ENCODE peak calls at places on chromosomes 3 and 15, in eight cellular contexts. One of them, this sample, is unnamed.

GRCh38 chr3:59250600-59250999 is 200.8 kb upstream of the CFAP20DC start:
- DNase-seq in cardiac muscle cell: no peak
- DNase-seq in mesenchymal stem cell: no peak
- DNase-seq in CD8-positive, alpha-beta memory T cell: no peak
- DNase-seq in HCT116: no peak
- DNase-seq in SJCRH30: no peak
- DNase-seq in RWPE2: no peak
- DNase-seq in thoracic aorta: no peak
- DNase-seq in this sample: no peak

GRCh38 chr3:3552741-3553140 is 246.5 kb upstream of the LRRN1 start:
- DNase-seq in cardiac muscle cell: no peak
- DNase-seq in RWPE2: no peak
- DNase-seq in CD8-positive, alpha-beta memory T cell: no peak
- DNase-seq in SJCRH30: peak; percentile 4
- DNase-seq in mesenchymal stem cell: no peak
- DNase-seq in thoracic aorta: no peak
- DNase-seq in HCT116: no peak
- DNase-seq in this sample: no peak

GRCh38 chr3:196159952-196160804 is 51.0 kb downstream of the ZDHHC19 start:
- DNase-seq in SJCRH30: peak; percentile 16
- DNase-seq in HCT116: no peak
- DNase-seq in RWPE2: no peak
- DNase-seq in thoracic aorta: no peak
- DNase-seq in mesenchymal stem cell: peak; percentile 46
- DNase-seq in cardiac muscle cell: peak; percentile 71
- DNase-seq in CD8-positive, alpha-beta memory T cell: peak; percentile 21
- DNase-seq in this sample: peak; percentile 31

GRCh38 chr3:13539285-13539625 is 9.7 kb upstream of the FBLN2 start:
- DNase-seq in cardiac muscle cell: peak; percentile 70
- DNase-seq in CD8-positive, alpha-beta memory T cell: no peak
- DNase-seq in thoracic aorta: no peak
- DNase-seq in SJCRH30: no peak
- DNase-seq in mesenchymal stem cell: peak; percentile 54
- DNase-seq in HCT116: no peak
- DNase-seq in RWPE2: no peak
- DNase-seq in this sample: peak; percentile 69

GRCh38 chr3:127410678-127411077 is 122.8 kb upstream of the PRR20G start:
- DNase-seq in mesenchymal stem cell: no peak
- DNase-seq in SJCRH30: no peak
- DNase-seq in thoracic aorta: no peak
- DNase-seq in cardiac muscle cell: no peak
- DNase-seq in HCT116: no peak
- DNase-seq in CD8-positive, alpha-beta memory T cell: no peak
- DNase-seq in RWPE2: no peak
- DNase-seq in this sample: no peak

GRCh38 chr15:58440181-58440910 is 8.6 kb downstream of the LIPC start:
- DNase-seq in CD8-positive, alpha-beta memory T cell: no peak
- DNase-seq in RWPE2: no peak
- DNase-seq in mesenchymal stem cell: peak; percentile 61
- DNase-seq in thoracic aorta: no peak
- DNase-seq in HCT116: peak; percentile 59
- DNase-seq in SJCRH30: peak; percentile 83
- DNase-seq in cardiac muscle cell: peak; percentile 27
- DNase-seq in this sample: peak; percentile 72

GRCh38 chr3:180646187-180646790 is 33.0 kb downstream of the CCDC39 start:
- DNase-seq in HCT116: peak; percentile 2
- DNase-seq in mesenchymal stem cell: no peak
- DNase-seq in cardiac muscle cell: no peak
- DNase-seq in CD8-positive, alpha-beta memory T cell: no peak
- DNase-seq in SJCRH30: peak; percentile 4
- DNase-seq in RWPE2: no peak
- DNase-seq in thoracic aorta: no peak
- DNase-seq in this sample: no peak

GRCh38 chr3:129777806-129778205 is 115.7 kb downstream of the TMCC1 start:
- DNase-seq in RWPE2: no peak
- DNase-seq in mesenchymal stem cell: no peak
- DNase-seq in CD8-positive, alpha-beta memory T cell: no peak
- DNase-seq in thoracic aorta: no peak
- DNase-seq in HCT116: no peak
- DNase-seq in cardiac muscle cell: peak; percentile 9
- DNase-seq in SJCRH30: no peak
- DNase-seq in this sample: peak; percentile 73

GRCh38 chr15:56168394-56168793 is 75.3 kb downstream of the RFX7 start:
- DNase-seq in RWPE2: no peak
- DNase-seq in thoracic aorta: no peak
- DNase-seq in mesenchymal stem cell: peak; percentile 41
- DNase-seq in HCT116: no peak
- DNase-seq in SJCRH30: no peak
- DNase-seq in cardiac muscle cell: peak; percentile 25
- DNase-seq in CD8-positive, alpha-beta memory T cell: no peak
- DNase-seq in this sample: no peak

GRCh38 chr15:75736256-75736655 is 23.6 kb upstream of the CSPG4 start:
- DNase-seq in RWPE2: no peak
- DNase-seq in cardiac muscle cell: no peak
- DNase-seq in thoracic aorta: no peak
- DNase-seq in HCT116: no peak
- DNase-seq in mesenchymal stem cell: no peak
- DNase-seq in SJCRH30: no peak
- DNase-seq in CD8-positive, alpha-beta memory T cell: no peak
- DNase-seq in this sample: no peak

GRCh38 chr15:98842192-98842972 is 165.2 kb downstream of the PGPEP1L start:
- DNase-seq in HCT116: no peak
- DNase-seq in mesenchymal stem cell: no peak
- DNase-seq in cardiac muscle cell: no peak
- DNase-seq in thoracic aorta: no peak
- DNase-seq in SJCRH30: no peak
- DNase-seq in CD8-positive, alpha-beta memory T cell: no peak
- DNase-seq in RWPE2: no peak
- DNase-seq in this sample: no peak

GRCh38 chr3:121718205-121718846 is 31.2 kb downstream of the GOLGB1 start:
- DNase-seq in thoracic aorta: no peak
- DNase-seq in mesenchymal stem cell: no peak
- DNase-seq in RWPE2: no peak
- DNase-seq in HCT116: no peak
- DNase-seq in cardiac muscle cell: no peak
- DNase-seq in CD8-positive, alpha-beta memory T cell: peak; percentile 60
- DNase-seq in SJCRH30: no peak
- DNase-seq in this sample: no peak

GRCh38 chr15:68830141-68830540 is 9.4 kb upstream of the ANP32A start:
- DNase-seq in CD8-positive, alpha-beta memory T cell: no peak
- DNase-seq in HCT116: no peak
- DNase-seq in RWPE2: no peak
- DNase-seq in thoracic aorta: no peak
- DNase-seq in mesenchymal stem cell: no peak
- DNase-seq in cardiac muscle cell: no peak
- DNase-seq in SJCRH30: no peak
- DNase-seq in this sample: no peak

GRCh38 chr3:38605981-38606380 is 43.5 kb downstream of the SCN5A start:
- DNase-seq in cardiac muscle cell: no peak
- DNase-seq in CD8-positive, alpha-beta memory T cell: no peak
- DNase-seq in mesenchymal stem cell: no peak
- DNase-seq in RWPE2: no peak
- DNase-seq in HCT116: no peak
- DNase-seq in SJCRH30: no peak
- DNase-seq in thoracic aorta: no peak
- DNase-seq in this sample: no peak

GRCh38 chr3:127113571-127113891 is 79.4 kb upstream of the PRR23E start:
- DNase-seq in CD8-positive, alpha-beta memory T cell: no peak
- DNase-seq in thoracic aorta: no peak
- DNase-seq in cardiac muscle cell: no peak
- DNase-seq in mesenchymal stem cell: no peak
- DNase-seq in RWPE2: no peak
- DNase-seq in SJCRH30: no peak
- DNase-seq in HCT116: no peak
- DNase-seq in this sample: no peak

GRCh38 chr3:101203411-101203810 is 117.0 kb downstream of the IMPG2 start:
- DNase-seq in HCT116: no peak
- DNase-seq in cardiac muscle cell: peak; percentile 29
- DNase-seq in thoracic aorta: no peak
- DNase-seq in SJCRH30: no peak
- DNase-seq in mesenchymal stem cell: no peak
- DNase-seq in RWPE2: no peak
- DNase-seq in CD8-positive, alpha-beta memory T cell: no peak
- DNase-seq in this sample: no peak

GRCh38 chr3:148331111-148331818 is 366.4 kb upstream of the AGTR1 start:
- DNase-seq in thoracic aorta: no peak
- DNase-seq in mesenchymal stem cell: peak; percentile 38
- DNase-seq in HCT116: no peak
- DNase-seq in SJCRH30: peak; percentile 34
- DNase-seq in CD8-positive, alpha-beta memory T cell: no peak
- DNase-seq in cardiac muscle cell: no peak
- DNase-seq in RWPE2: no peak
- DNase-seq in this sample: no peak

GRCh38 chr3:154129625-154130024 is 8.4 kb downstream of the ARHGEF26 start:
- DNase-seq in RWPE2: no peak
- DNase-seq in thoracic aorta: no peak
- DNase-seq in HCT116: no peak
- DNase-seq in CD8-positive, alpha-beta memory T cell: no peak
- DNase-seq in cardiac muscle cell: peak; percentile 60
- DNase-seq in mesenchymal stem cell: no peak
- DNase-seq in SJCRH30: no peak
- DNase-seq in this sample: no peak

GRCh38 chr3:194107126-194107525 is 28.8 kb upstream of the HES1 start:
- DNase-seq in SJCRH30: no peak
- DNase-seq in mesenchymal stem cell: no peak
- DNase-seq in HCT116: no peak
- DNase-seq in cardiac muscle cell: no peak
- DNase-seq in RWPE2: no peak
- DNase-seq in CD8-positive, alpha-beta memory T cell: no peak
- DNase-seq in thoracic aorta: no peak
- DNase-seq in this sample: no peak

DNA sequence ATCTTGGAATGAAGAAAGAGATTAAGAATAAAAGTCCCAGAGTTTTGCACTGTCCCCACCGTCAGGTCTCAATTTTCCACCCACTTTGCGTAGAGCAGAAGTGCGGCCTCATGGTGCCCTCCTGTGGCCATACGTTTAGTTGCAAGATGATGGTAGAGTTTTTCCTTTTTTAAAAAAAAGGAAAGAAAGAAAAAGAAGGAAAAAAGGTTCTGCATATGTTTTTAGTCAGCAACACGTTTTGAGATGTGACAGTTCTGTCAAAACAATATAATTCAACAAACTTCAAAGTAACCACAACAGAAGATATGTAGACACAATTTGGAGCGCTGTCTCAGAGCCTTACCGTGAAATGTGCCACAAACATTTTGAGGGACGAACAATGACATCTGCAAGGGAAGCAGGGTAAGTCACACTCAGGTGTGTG is 24.6 kb downstream of the EBLN2 start:
- DNase-seq in RWPE2: no peak
- DNase-seq in SJCRH30: peak; percentile 63
- DNase-seq in thoracic aorta: no peak
- DNase-seq in mesenchymal stem cell: peak; percentile 44
- DNase-seq in HCT116: peak; percentile 38
- DNase-seq in CD8-positive, alpha-beta memory T cell: peak; percentile 45
- DNase-seq in cardiac muscle cell: peak; percentile 59
- DNase-seq in this sample: peak; percentile 70
- H3K4me1 ChIP-seq in RWPE2: no peaks in the 10 kb centered on the region
- H3K4me1 ChIP-seq in SJCRH30: no peaks in the 10 kb centered on the region
- H3K4me1 ChIP-seq in thoracic aorta: no peaks in the 10 kb centered on the region
- H3K4me1 ChIP-seq in mesenchymal stem cell: no peaks in the 10 kb centered on the region
- H3K4me1 ChIP-seq in HCT116: no peaks in the 10 kb centered on the region
- H3K4me1 ChIP-seq in CD8-positive, alpha-beta memory T cell: peaks cover 5% of the 10 kb centered on the region
- H3K4me1 ChIP-seq in cardiac muscle cell: no peaks in the 10 kb centered on the region
- H3K4me1 ChIP-seq in this sample: no peaks in the 10 kb centered on the region

GRCh38 chr3:107600784-107601183 is 78.0 kb downstream of the BBX start:
- DNase-seq in HCT116: no peak
- DNase-seq in thoracic aorta: no peak
- DNase-seq in RWPE2: no peak
- DNase-seq in CD8-positive, alpha-beta memory T cell: no peak
- DNase-seq in cardiac muscle cell: no peak
- DNase-seq in mesenchymal stem cell: no peak
- DNase-seq in SJCRH30: no peak
- DNase-seq in this sample: no peak
- H3K4me1 ChIP-seq in HCT116: no peaks in the 10 kb centered on the region
- H3K4me1 ChIP-seq in thoracic aorta: peaks cover 41% of the 10 kb centered on the region
- H3K4me1 ChIP-seq in RWPE2: peaks cover 12% of the 10 kb centered on the region
- H3K4me1 ChIP-seq in CD8-positive, alpha-beta memory T cell: peaks cover 43% of the 10 kb centered on the region
- H3K4me1 ChIP-seq in cardiac muscle cell: peaks cover 11% of the 10 kb centered on the region
- H3K4me1 ChIP-seq in mesenchymal stem cell: peaks cover 3% of the 10 kb centered on the region
- H3K4me1 ChIP-seq in SJCRH30: no peaks in the 10 kb centered on the region
- H3K4me1 ChIP-seq in this sample: no peaks in the 10 kb centered on the region

GRCh38 chr15:65335278-65336055 is 31.0 kb downstream of the RNU5B-1 start:
- DNase-seq in mesenchymal stem cell: no peak
- DNase-seq in RWPE2: no peak
- DNase-seq in HCT116: no peak
- DNase-seq in thoracic aorta: no peak
- DNase-seq in SJCRH30: no peak
- DNase-seq in CD8-positive, alpha-beta memory T cell: no peak
- DNase-seq in cardiac muscle cell: no peak
- DNase-seq in this sample: no peak
- H3K4me1 ChIP-seq in mesenchymal stem cell: peaks cover 12% of the 10 kb centered on the region
- H3K4me1 ChIP-seq in RWPE2: no peaks in the 10 kb centered on the region
- H3K4me1 ChIP-seq in HCT116: no peaks in the 10 kb centered on the region
- H3K4me1 ChIP-seq in thoracic aorta: no peaks in the 10 kb centered on the region
- H3K4me1 ChIP-seq in SJCRH30: peaks cover 5% of the 10 kb centered on the region
- H3K4me1 ChIP-seq in CD8-positive, alpha-beta memory T cell: no peaks in the 10 kb centered on the region
- H3K4me1 ChIP-seq in cardiac muscle cell: peaks cover 25% of the 10 kb centered on the region
- H3K4me1 ChIP-seq in this sample: peaks cover 50% of the 10 kb centered on the region

DNA sequence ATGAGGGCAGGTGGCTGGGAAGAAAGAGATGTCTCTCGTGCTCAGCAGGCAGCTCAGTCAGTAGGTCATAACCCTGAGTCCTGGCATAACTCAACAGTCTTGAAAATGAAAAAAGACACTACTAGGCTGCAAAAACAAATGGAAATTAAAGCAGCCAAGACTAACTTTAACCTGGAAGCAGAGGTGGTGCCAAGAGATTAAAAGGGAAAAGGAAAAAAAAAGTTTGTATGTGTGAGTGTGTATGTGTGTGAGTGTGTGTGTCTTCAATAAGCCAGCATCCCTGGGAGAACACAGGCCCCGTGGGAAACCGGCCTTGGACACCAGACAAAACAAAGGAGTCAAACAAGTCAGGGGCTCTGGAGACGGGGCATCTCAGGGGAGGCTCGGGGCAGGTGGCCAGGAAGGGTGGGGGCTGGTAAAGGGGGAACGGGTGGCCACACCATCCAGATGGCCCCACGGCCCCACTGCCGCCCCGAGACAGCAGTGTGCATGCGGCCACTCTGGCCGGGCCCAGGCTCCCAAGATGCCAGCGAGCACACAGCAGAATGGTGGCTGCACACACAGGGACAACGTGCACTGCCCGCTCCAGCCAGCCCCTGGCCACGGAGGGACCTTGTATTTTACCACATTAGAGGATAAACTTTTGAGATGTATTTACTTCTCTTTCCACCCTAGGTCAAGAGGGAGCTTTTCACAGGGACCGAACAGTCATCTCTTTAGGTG is 23.8 kb downstream of the CYFIP1 start:
- DNase-seq in RWPE2: no peak
- DNase-seq in HCT116: no peak
- DNase-seq in SJCRH30: peak; percentile 10
- DNase-seq in thoracic aorta: no peak
- DNase-seq in mesenchymal stem cell: peak; percentile 28
- DNase-seq in cardiac muscle cell: peak; percentile 64
- DNase-seq in CD8-positive, alpha-beta memory T cell: no peak
- DNase-seq in this sample: no peak
- H3K4me1 ChIP-seq in RWPE2: peaks cover 15% of the 10 kb centered on the region
- H3K4me1 ChIP-seq in HCT116: no peaks in the 10 kb centered on the region
- H3K4me1 ChIP-seq in SJCRH30: no peaks in the 10 kb centered on the region
- H3K4me1 ChIP-seq in thoracic aorta: peaks cover 99% of the 10 kb centered on the region
- H3K4me1 ChIP-seq in mesenchymal stem cell: peaks cover 42% of the 10 kb centered on the region
- H3K4me1 ChIP-seq in cardiac muscle cell: no peaks in the 10 kb centered on the region
- H3K4me1 ChIP-seq in CD8-positive, alpha-beta memory T cell: no peaks in the 10 kb centered on the region
- H3K4me1 ChIP-seq in this sample: peaks cover 3% of the 10 kb centered on the region

This sample was measured in trophoblast cell.